ENCODE peak calls at places on chromosome 12, in six cellular contexts. One of them, this sample, is unnamed.

GRCh38 chr12:58313091-58313855 is 371.9 kb downstream of the ATP23 start:
- DNase-seq in HCT116: no peak
- DNase-seq in C1 segment of cervical spinal cord: no peak
- DNase-seq in activated naive CD4-positive, alpha-beta T cell treated with anti-CD3 and anti-CD28 coated beads for 36 hours: no peak
- DNase-seq in stimulated activated CD4-positive, alpha-beta T cell treated with anti-CD3 and anti-CD28 coated beads, Interleukin-1b, Interleukin-23, amount 100 ng/mL, for 24 hours: no peak
- DNase-seq in astrocyte of the cerebellum: peak; percentile 49
- DNase-seq in this sample: no peak

GRCh38 chr12:57809425-57809824 is 9.1 kb downstream of the AVIL start:
- DNase-seq in astrocyte of the cerebellum: no peak
- DNase-seq in activated naive CD4-positive, alpha-beta T cell treated with anti-CD3 and anti-CD28 coated beads for 36 hours: no peak
- DNase-seq in HCT116: no peak
- DNase-seq in stimulated activated CD4-positive, alpha-beta T cell treated with anti-CD3 and anti-CD28 coated beads, Interleukin-1b, Interleukin-23, amount 100 ng/mL, for 24 hours: no peak
- DNase-seq in C1 segment of cervical spinal cord: no peak
- DNase-seq in this sample: no peak

GRCh38 chr12:132439333-132439904 is 50.5 kb upstream of the FBRSL1 start:
- DNase-seq in astrocyte of the cerebellum: no peak
- DNase-seq in stimulated activated CD4-positive, alpha-beta T cell treated with anti-CD3 and anti-CD28 coated beads, Interleukin-1b, Interleukin-23, amount 100 ng/mL, for 24 hours: no peak
- DNase-seq in activated naive CD4-positive, alpha-beta T cell treated with anti-CD3 and anti-CD28 coated beads for 36 hours: peak; percentile 34
- DNase-seq in C1 segment of cervical spinal cord: no peak
- DNase-seq in HCT116: no peak
- DNase-seq in this sample: no peak

GRCh38 chr12:110543252-110543959 is 39.7 kb downstream of the PPTC7 start:
- DNase-seq in activated naive CD4-positive, alpha-beta T cell treated with anti-CD3 and anti-CD28 coated beads for 36 hours: no peak
- DNase-seq in astrocyte of the cerebellum: peak; percentile 94
- DNase-seq in HCT116: no peak
- DNase-seq in stimulated activated CD4-positive, alpha-beta T cell treated with anti-CD3 and anti-CD28 coated beads, Interleukin-1b, Interleukin-23, amount 100 ng/mL, for 24 hours: no peak
- DNase-seq in C1 segment of cervical spinal cord: no peak
- DNase-seq in this sample: no peak

GRCh38 chr12:85374981-85375380 is 95.0 kb downstream of the ALX1 start:
- DNase-seq in C1 segment of cervical spinal cord: no peak
- DNase-seq in activated naive CD4-positive, alpha-beta T cell treated with anti-CD3 and anti-CD28 coated beads for 36 hours: no peak
- DNase-seq in stimulated activated CD4-positive, alpha-beta T cell treated with anti-CD3 and anti-CD28 coated beads, Interleukin-1b, Interleukin-23, amount 100 ng/mL, for 24 hours: no peak
- DNase-seq in HCT116: no peak
- DNase-seq in astrocyte of the cerebellum: no peak
- DNase-seq in this sample: no peak

GRCh38 chr12:122997343-122998250 is 17.1 kb downstream of the ARL6IP4 start:
- DNase-seq in astrocyte of the cerebellum: no peak
- DNase-seq in activated naive CD4-positive, alpha-beta T cell treated with anti-CD3 and anti-CD28 coated beads for 36 hours: no peak
- DNase-seq in HCT116: no peak
- DNase-seq in stimulated activated CD4-positive, alpha-beta T cell treated with anti-CD3 and anti-CD28 coated beads, Interleukin-1b, Interleukin-23, amount 100 ng/mL, for 24 hours: no peak
- DNase-seq in C1 segment of cervical spinal cord: no peak
- DNase-seq in this sample: no peak

GRCh38 chr12:109949089-109949488 is 47.1 kb downstream of the GIT2 start:
- DNase-seq in astrocyte of the cerebellum: no peak
- DNase-seq in activated naive CD4-positive, alpha-beta T cell treated with anti-CD3 and anti-CD28 coated beads for 36 hours: no peak
- DNase-seq in C1 segment of cervical spinal cord: no peak
- DNase-seq in HCT116: no peak
- DNase-seq in stimulated activated CD4-positive, alpha-beta T cell treated with anti-CD3 and anti-CD28 coated beads, Interleukin-1b, Interleukin-23, amount 100 ng/mL, for 24 hours: no peak
- DNase-seq in this sample: no peak

GRCh38 chr12:111444706-111445310 is 39.1 kb downstream of the SH2B3 start:
- DNase-seq in stimulated activated CD4-positive, alpha-beta T cell treated with anti-CD3 and anti-CD28 coated beads, Interleukin-1b, Interleukin-23, amount 100 ng/mL, for 24 hours: peak; percentile 77
- DNase-seq in HCT116: no peak
- DNase-seq in C1 segment of cervical spinal cord: no peak
- DNase-seq in astrocyte of the cerebellum: no peak
- DNase-seq in activated naive CD4-positive, alpha-beta T cell treated with anti-CD3 and anti-CD28 coated beads for 36 hours: peak; percentile 97
- DNase-seq in this sample: peak; percentile 88

GRCh38 chr12:53220857-53221202 is 11.2 kb downstream of the RARG start:
- DNase-seq in stimulated activated CD4-positive, alpha-beta T cell treated with anti-CD3 and anti-CD28 coated beads, Interleukin-1b, Interleukin-23, amount 100 ng/mL, for 24 hours: peak; percentile 57
- DNase-seq in HCT116: peak; percentile 83
- DNase-seq in astrocyte of the cerebellum: peak; percentile 71
- DNase-seq in C1 segment of cervical spinal cord: peak; percentile 45
- DNase-seq in activated naive CD4-positive, alpha-beta T cell treated with anti-CD3 and anti-CD28 coated beads for 36 hours: peak; percentile 80
- DNase-seq in this sample: peak; percentile 91

GRCh38 chr12:40325349-40325960 is 100.7 kb downstream of the LRRK2 start:
- DNase-seq in stimulated activated CD4-positive, alpha-beta T cell treated with anti-CD3 and anti-CD28 coated beads, Interleukin-1b, Interleukin-23, amount 100 ng/mL, for 24 hours: no peak
- DNase-seq in astrocyte of the cerebellum: no peak
- DNase-seq in activated naive CD4-positive, alpha-beta T cell treated with anti-CD3 and anti-CD28 coated beads for 36 hours: no peak
- DNase-seq in C1 segment of cervical spinal cord: no peak
- DNase-seq in HCT116: peak; percentile 59
- DNase-seq in this sample: no peak

This sample was measured in CD14-positive monocyte.